ENCODE peak calls at places on chromosome 19, in eight cellular contexts. One of them, this sample, is unnamed.

GRCh38 chr19:52542984-52543664 is 15.7 kb downstream of the ZNF808 start:
- DNase-seq in WERI-Rb-1: no peak
- DNase-seq in CD4-positive, alpha-beta T cell: no peak
- DNase-seq in B cell: no peak
- DNase-seq in progenitor cell of endocrine pancreas: no peak
- DNase-seq in Peyer's patch: no peak
- DNase-seq in lower leg skin: no peak
- DNase-seq in AG09319: no peak
- DNase-seq in this sample: no peak

GRCh38 chr19:9727644-9728043 is 40.9 kb downstream of the ZNF846 start:
- DNase-seq in AG09319: no peak
- DNase-seq in B cell: no peak
- DNase-seq in lower leg skin: no peak
- DNase-seq in CD4-positive, alpha-beta T cell: no peak
- DNase-seq in Peyer's patch: no peak
- DNase-seq in progenitor cell of endocrine pancreas: no peak
- DNase-seq in WERI-Rb-1: peak
- DNase-seq in this sample: no peak

GRCh38 chr19:16368385-16369305 is 44.0 kb downstream of the KLF2 start:
- DNase-seq in Peyer's patch: peak
- DNase-seq in progenitor cell of endocrine pancreas: no peak
- DNase-seq in B cell: peak
- DNase-seq in AG09319: no peak
- DNase-seq in lower leg skin: no peak
- DNase-seq in CD4-positive, alpha-beta T cell: peak
- DNase-seq in WERI-Rb-1: no peak
- DNase-seq in this sample: no peak

GRCh38 chr19:41861098-41861768 is 1.2 kb downstream of the RPS19 start:
- DNase-seq in Peyer's patch: no peak
- DNase-seq in AG09319: no peak
- DNase-seq in B cell: no peak
- DNase-seq in progenitor cell of endocrine pancreas: no peak
- DNase-seq in CD4-positive, alpha-beta T cell: no peak
- DNase-seq in WERI-Rb-1: no peak
- DNase-seq in lower leg skin: no peak
- DNase-seq in this sample: no peak

GRCh38 chr19:58553799-58554493 is 959 bp downstream of the CHMP2A start:
- DNase-seq in CD4-positive, alpha-beta T cell: no peak
- DNase-seq in AG09319: no peak
- DNase-seq in Peyer's patch: no peak
- DNase-seq in B cell: peak
- DNase-seq in progenitor cell of endocrine pancreas: no peak
- DNase-seq in lower leg skin: no peak
- DNase-seq in WERI-Rb-1: no peak
- DNase-seq in this sample: no peak

GRCh38 chr19:55437410-55437809 is 5.7 kb downstream of the SHISA7 start:
- DNase-seq in lower leg skin: no peak
- DNase-seq in Peyer's patch: no peak
- DNase-seq in WERI-Rb-1: no peak
- DNase-seq in B cell: no peak
- DNase-seq in CD4-positive, alpha-beta T cell: no peak
- DNase-seq in progenitor cell of endocrine pancreas: peak
- DNase-seq in AG09319: no peak
- DNase-seq in this sample: no peak

GRCh38 chr19:16361254-16361653 is 36.6 kb downstream of the KLF2 start:
- DNase-seq in WERI-Rb-1: no peak
- DNase-seq in Peyer's patch: no peak
- DNase-seq in CD4-positive, alpha-beta T cell: no peak
- DNase-seq in progenitor cell of endocrine pancreas: no peak
- DNase-seq in B cell: no peak
- DNase-seq in AG09319: no peak
- DNase-seq in lower leg skin: peak
- DNase-seq in this sample: no peak

GRCh38 chr19:40613669-40614594 is 12.8 kb downstream of the LTBP4 start:
- DNase-seq in B cell: peak
- DNase-seq in progenitor cell of endocrine pancreas: no peak
- DNase-seq in WERI-Rb-1: no peak
- DNase-seq in lower leg skin: peak
- DNase-seq in AG09319: no peak
- DNase-seq in Peyer's patch: peak
- DNase-seq in CD4-positive, alpha-beta T cell: peak
- DNase-seq in this sample: peak

GRCh38 chr19:52923782-52924593 is 760 bp upstream of the ZNF888 start:
- DNase-seq in lower leg skin: peak
- DNase-seq in B cell: no peak
- DNase-seq in progenitor cell of endocrine pancreas: no peak
- DNase-seq in AG09319: no peak
- DNase-seq in WERI-Rb-1: peak
- DNase-seq in CD4-positive, alpha-beta T cell: no peak
- DNase-seq in Peyer's patch: no peak
- DNase-seq in this sample: no peak

GRCh38 chr19:15417699-15418098 is 1.1 kb downstream of the AKAP8L start:
- DNase-seq in CD4-positive, alpha-beta T cell: no peak
- DNase-seq in AG09319: no peak
- DNase-seq in progenitor cell of endocrine pancreas: no peak
- DNase-seq in WERI-Rb-1: peak
- DNase-seq in B cell: no peak
- DNase-seq in lower leg skin: no peak
- DNase-seq in Peyer's patch: no peak
- DNase-seq in this sample: no peak

GRCh38 chr19:13241321-13242104 is 91.3 kb downstream of the IER2 start:
- DNase-seq in B cell: peak
- DNase-seq in lower leg skin: no peak
- DNase-seq in AG09319: no peak
- DNase-seq in Peyer's patch: peak
- DNase-seq in progenitor cell of endocrine pancreas: no peak
- DNase-seq in WERI-Rb-1: no peak
- DNase-seq in CD4-positive, alpha-beta T cell: no peak
- DNase-seq in this sample: no peak

GRCh38 chr19:5679289-5680082 is 830 bp downstream of the MICOS13 start:
- DNase-seq in WERI-Rb-1: no peak
- DNase-seq in B cell: no peak
- DNase-seq in AG09319: no peak
- DNase-seq in Peyer's patch: no peak
- DNase-seq in CD4-positive, alpha-beta T cell: no peak
- DNase-seq in progenitor cell of endocrine pancreas: no peak
- DNase-seq in lower leg skin: no peak
- DNase-seq in this sample: no peak

GRCh38 chr19:50415661-50416033 is 3.1 kb upstream of the SPIB start:
- DNase-seq in B cell: peak
- DNase-seq in CD4-positive, alpha-beta T cell: no peak
- DNase-seq in AG09319: no peak
- DNase-seq in progenitor cell of endocrine pancreas: no peak
- DNase-seq in WERI-Rb-1: no peak
- DNase-seq in Peyer's patch: peak
- DNase-seq in lower leg skin: no peak
- DNase-seq in this sample: no peak

GRCh38 chr19:33221641-33222040 is 4.0 kb downstream of the SLC7A10 start:
- DNase-seq in AG09319: no peak
- DNase-seq in lower leg skin: no peak
- DNase-seq in Peyer's patch: no peak
- DNase-seq in CD4-positive, alpha-beta T cell: no peak
- DNase-seq in WERI-Rb-1: no peak
- DNase-seq in progenitor cell of endocrine pancreas: no peak
- DNase-seq in B cell: no peak
- DNase-seq in this sample: no peak

GRCh38 chr19:33217881-33218280 is 7.8 kb downstream of the SLC7A10 start:
- DNase-seq in AG09319: no peak
- DNase-seq in WERI-Rb-1: no peak
- DNase-seq in CD4-positive, alpha-beta T cell: no peak
- DNase-seq in B cell: no peak
- DNase-seq in Peyer's patch: no peak
- DNase-seq in progenitor cell of endocrine pancreas: no peak
- DNase-seq in lower leg skin: no peak
- DNase-seq in this sample: no peak

GRCh38 chr19:33220735-33221134 is 4.9 kb downstream of the SLC7A10 start:
- DNase-seq in WERI-Rb-1: no peak
- DNase-seq in lower leg skin: no peak
- DNase-seq in B cell: no peak
- DNase-seq in CD4-positive, alpha-beta T cell: no peak
- DNase-seq in Peyer's patch: no peak
- DNase-seq in progenitor cell of endocrine pancreas: no peak
- DNase-seq in AG09319: no peak
- DNase-seq in this sample: no peak

GRCh38 chr19:33220115-33220514 is 5.5 kb downstream of the SLC7A10 start:
- DNase-seq in lower leg skin: no peak
- DNase-seq in Peyer's patch: no peak
- DNase-seq in B cell: no peak
- DNase-seq in AG09319: no peak
- DNase-seq in progenitor cell of endocrine pancreas: no peak
- DNase-seq in WERI-Rb-1: no peak
- DNase-seq in CD4-positive, alpha-beta T cell: no peak
- DNase-seq in this sample: no peak

DNA sequence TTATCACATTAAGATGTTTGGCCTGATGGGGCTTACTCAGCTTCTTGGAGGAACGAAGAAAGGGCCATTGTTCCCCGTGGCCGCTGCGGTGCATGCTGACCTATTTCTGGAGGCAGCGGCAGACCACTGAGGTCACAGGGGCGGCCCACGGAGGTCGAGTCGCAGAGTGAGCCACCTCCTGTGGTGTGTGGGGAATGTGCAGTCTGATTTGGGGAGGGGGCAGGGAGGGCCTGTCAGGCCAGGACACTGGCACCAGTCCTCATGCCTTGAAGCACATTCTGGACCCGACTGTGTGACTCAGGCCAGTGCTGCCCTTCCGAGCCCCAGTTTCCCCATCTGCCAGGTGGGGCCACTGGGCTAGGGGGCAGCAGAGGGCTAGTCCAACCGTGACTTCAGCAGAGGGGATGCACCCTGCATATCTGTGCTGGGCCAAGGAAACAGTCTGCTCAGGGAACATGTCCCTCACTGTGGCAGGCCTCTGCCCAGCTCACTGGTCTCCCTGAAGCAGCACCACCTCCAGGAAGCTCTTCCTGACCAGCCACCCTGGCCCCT is 6.3 kb downstream of the SLC7A10 start:
- DNase-seq in CD4-positive, alpha-beta T cell: no peak
- DNase-seq in lower leg skin: no peak
- DNase-seq in AG09319: no peak
- DNase-seq in WERI-Rb-1: no peak
- DNase-seq in B cell: no peak
- DNase-seq in Peyer's patch: no peak
- DNase-seq in progenitor cell of endocrine pancreas: no peak
- DNase-seq in this sample: no peak
- TF ChIP-seq CTCF in CD4-positive, alpha-beta T cell: no peak
- TF ChIP-seq CTCF in lower leg skin: no peak
- TF ChIP-seq CTCF in AG09319: peak
- TF ChIP-seq CTCF in WERI-Rb-1: peak
- TF ChIP-seq CTCF in B cell: no peak
- TF ChIP-seq CTCF in Peyer's patch: no peak
- TF ChIP-seq CTCF in progenitor cell of endocrine pancreas: peak
- TF ChIP-seq CTCF in this sample: no peak

GRCh38 chr19:34428549-34429285 is 536 bp downstream of the UBA2 start:
- DNase-seq in B cell: no peak
- DNase-seq in CD4-positive, alpha-beta T cell: peak
- DNase-seq in Peyer's patch: no peak
- DNase-seq in AG09319: no peak
- DNase-seq in lower leg skin: no peak
- DNase-seq in WERI-Rb-1: peak
- DNase-seq in progenitor cell of endocrine pancreas: no peak
- DNase-seq in this sample: no peak

GRCh38 chr19:34430738-34431625 is 2.8 kb downstream of the UBA2 start:
- DNase-seq in Peyer's patch: no peak
- DNase-seq in B cell: peak
- DNase-seq in AG09319: no peak
- DNase-seq in CD4-positive, alpha-beta T cell: peak
- DNase-seq in WERI-Rb-1: peak
- DNase-seq in lower leg skin: no peak
- DNase-seq in progenitor cell of endocrine pancreas: no peak
- DNase-seq in this sample: no peak

GRCh38 chr19:34431681-34432402 is 3.7 kb downstream of the UBA2 start:
- DNase-seq in lower leg skin: no peak
- DNase-seq in CD4-positive, alpha-beta T cell: no peak
- DNase-seq in WERI-Rb-1: no peak
- DNase-seq in AG09319: no peak
- DNase-seq in progenitor cell of endocrine pancreas: no peak
- DNase-seq in Peyer's patch: no peak
- DNase-seq in B cell: no peak
- DNase-seq in this sample: no peak

GRCh38 chr19:34432797-34433196 is 4.6 kb downstream of the UBA2 start:
- DNase-seq in AG09319: no peak
- DNase-seq in B cell: no peak
- DNase-seq in WERI-Rb-1: no peak
- DNase-seq in lower leg skin: no peak
- DNase-seq in Peyer's patch: no peak
- DNase-seq in CD4-positive, alpha-beta T cell: no peak
- DNase-seq in progenitor cell of endocrine pancreas: no peak
- DNase-seq in this sample: no peak

GRCh38 chr19:34429553-34429952 is 1.4 kb downstream of the UBA2 start:
- DNase-seq in B cell: no peak
- DNase-seq in CD4-positive, alpha-beta T cell: no peak
- DNase-seq in AG09319: no peak
- DNase-seq in progenitor cell of endocrine pancreas: no peak
- DNase-seq in WERI-Rb-1: no peak
- DNase-seq in lower leg skin: no peak
- DNase-seq in Peyer's patch: no peak
- DNase-seq in this sample: no peak
- TF ChIP-seq CTCF in B cell: no peak
- TF ChIP-seq CTCF in CD4-positive, alpha-beta T cell: no peak
- TF ChIP-seq CTCF in AG09319: no peak
- TF ChIP-seq CTCF in progenitor cell of endocrine pancreas: no peak
- TF ChIP-seq CTCF in WERI-Rb-1: no peak
- TF ChIP-seq CTCF in lower leg skin: no peak
- TF ChIP-seq CTCF in Peyer's patch: no peak
- TF ChIP-seq CTCF in this sample: no peak

DNA sequence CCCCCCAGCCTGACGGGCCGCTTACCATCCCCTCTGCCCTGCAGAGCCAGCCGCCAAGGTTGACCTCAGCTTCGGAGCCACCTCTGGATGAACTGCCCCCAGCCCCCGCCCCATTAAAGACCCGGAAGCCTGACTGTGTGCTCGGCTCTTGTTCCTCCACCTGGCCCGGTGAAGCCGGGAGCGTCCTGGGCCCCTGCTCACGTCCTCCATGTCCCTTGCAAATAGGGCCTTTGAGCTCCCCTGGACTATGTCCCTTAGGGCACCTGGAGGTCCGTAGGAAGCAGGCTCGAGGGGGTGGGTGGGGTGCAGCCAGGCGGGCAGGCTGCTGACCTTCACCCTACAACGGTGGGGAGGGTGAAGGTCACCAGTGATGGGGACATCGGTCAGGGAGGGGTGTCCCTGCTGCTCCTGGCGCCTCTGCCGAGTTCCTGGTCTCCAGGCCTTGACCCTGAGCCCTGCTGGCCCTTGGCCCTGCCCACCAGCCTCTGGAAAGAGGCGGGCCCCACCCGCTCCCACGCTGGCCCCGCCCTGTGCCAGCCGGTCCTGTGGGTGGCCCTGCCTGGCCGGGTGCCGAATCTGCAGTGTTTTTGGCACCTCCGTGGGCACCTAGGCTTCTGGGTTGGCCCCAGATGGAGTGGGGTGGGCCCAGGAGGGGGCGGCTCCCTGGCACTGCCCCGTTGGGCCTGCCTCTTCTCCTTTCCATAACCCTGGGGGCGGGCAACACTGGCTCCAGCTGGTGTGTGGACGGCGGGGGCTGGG is 3.3 kb downstream of the ATP5F1D start:
- DNase-seq in progenitor cell of endocrine pancreas: no peak
- DNase-seq in WERI-Rb-1: peak
- DNase-seq in B cell: no peak
- DNase-seq in CD4-positive, alpha-beta T cell: no peak
- DNase-seq in Peyer's patch: no peak
- DNase-seq in AG09319: no peak
- DNase-seq in lower leg skin: peak
- DNase-seq in this sample: no peak
- TF ChIP-seq CTCF in progenitor cell of endocrine pancreas: no peak
- TF ChIP-seq CTCF in WERI-Rb-1: no peak
- TF ChIP-seq CTCF in B cell: no peak
- TF ChIP-seq CTCF in CD4-positive, alpha-beta T cell: no peak
- TF ChIP-seq CTCF in Peyer's patch: no peak
- TF ChIP-seq CTCF in AG09319: no peak
- TF ChIP-seq CTCF in lower leg skin: no peak
- TF ChIP-seq CTCF in this sample: no peak

GRCh38 chr19:19514881-19515763 is at the start of gene TSSK6:
- DNase-seq in lower leg skin: no peak
- DNase-seq in progenitor cell of endocrine pancreas: no peak
- DNase-seq in Peyer's patch: no peak
- DNase-seq in AG09319: no peak
- DNase-seq in CD4-positive, alpha-beta T cell: no peak
- DNase-seq in B cell: no peak
- DNase-seq in WERI-Rb-1: no peak
- DNase-seq in this sample: no peak
- TF ChIP-seq CTCF in lower leg skin: no peak
- TF ChIP-seq CTCF in progenitor cell of endocrine pancreas: no peak
- TF ChIP-seq CTCF in Peyer's patch: no peak
- TF ChIP-seq CTCF in AG09319: peak
- TF ChIP-seq CTCF in CD4-positive, alpha-beta T cell: no peak
- TF ChIP-seq CTCF in B cell: no peak
- TF ChIP-seq CTCF in WERI-Rb-1: no peak
- TF ChIP-seq CTCF in this sample: no peak